ENCODE peak calls at places on chromosomes 5 and 9, in six cellular contexts. W, H, A, Y, F and B are unnamed samples.
A peak's percentile ranks its signal among the peaks of the same experiment; 100 is the strongest.

GRCh38 chr9:131701789-131702337 is 38.0 kb downstream of the RAPGEF1 start:
- DNase-seq in H (peak; percentile 63), F (no peak), Y (no peak), A (no peak), W (no peak), B (no peak)

GRCh38 chr9:2859776-2860379 is 16.0 kb upstream of the PUM3 start:
- DNase-seq in A (peak; percentile 65), H (peak; percentile 92), F (peak; percentile 39), W (peak; percentile 76), Y (peak; percentile 59), B (peak; percentile 68)

GRCh38 chr9:127283917-127284316 is 19.3 kb downstream of the GARNL3 start:
- DNase-seq in A (peak; percentile 39), F (no peak), Y (peak; percentile 20), W (peak; percentile 62), H (peak; percentile 62), B (peak; percentile 21)

GRCh38 chr5:90022711-90023053 is 386.9 kb downstream of the CETN3 start:
- DNase-seq in Y (no peak), H (no peak), F (no peak), A (no peak), W (no peak), B (no peak)

GRCh38 chr5:1446602-1447343 is 1.5 kb upstream of the SLC6A3 start:
- DNase-seq in Y (no peak), W (no peak), H (peak; percentile 38), A (no peak), F (no peak), B (no peak)

GRCh38 chr9:68551191-68551590 is 10.5 kb upstream of the TMEM252 start:
- DNase-seq in H (no peak), F (no peak), W (no peak), A (peak; percentile 46), Y (no peak), B (peak; percentile 78)

GRCh38 chr9:75185585-75186170 is 97.4 kb downstream of the OSTF1 start:
- DNase-seq in A (peak; percentile 27), H (peak; percentile 84), Y (peak; percentile 41), F (no peak), W (peak; percentile 52), B (peak; percentile 65)

GRCh38 chr9:137241490-137242328 is 622 bp downstream of the TUBB4B start:
- DNase-seq in A (peak; percentile 58), Y (peak; percentile 18), H (peak; percentile 68), W (peak; percentile 89), F (no peak), B (peak; percentile 71)

GRCh38 chr5:179906795-179907569 is 715 bp downstream of the TBC1D9B start:
- DNase-seq in H (peak; percentile 73), Y (peak; percentile 26), F (no peak), W (peak; percentile 60), A (peak; percentile 7), B (peak; percentile 54)

GRCh38 chr5:97102010-97102470 is 40.4 kb downstream of the LIX1 start:
- DNase-seq in W (no peak), F (no peak), Y (no peak), A (no peak), H (peak; percentile 75), B (no peak)

GRCh38 chr5:76601470-76601869 is 21.7 kb downstream of the F2RL2 start:
- DNase-seq in Y (peak; percentile 78), A (peak; percentile 69), H (no peak), W (peak; percentile 82), F (peak; percentile 48), B (peak; percentile 31)

GRCh38 chr5:68423154-68423811 is 207.7 kb downstream of the PIK3R1 start:
- DNase-seq in H (no peak), Y (no peak), F (no peak), A (no peak), W (peak; percentile 44), B (peak; percentile 38)

GRCh38 chr9:129182122-129182521 is 4.1 kb upstream of the IER5L start:
- DNase-seq in W (no peak), F (no peak), A (no peak), H (no peak), Y (no peak), B (peak; percentile 69)

GRCh38 chr5:124979174-124979573 is 232.7 kb upstream of the ZNF608 start:
- DNase-seq in Y (no peak), H (peak; percentile 72), F (no peak), A (peak; percentile 49), W (peak; percentile 4), B (no peak)

GRCh38 chr9:34563262-34563661 is 26.3 kb downstream of the CNTFR start:
- DNase-seq in Y (no peak), H (no peak), W (no peak), F (no peak), A (no peak), B (no peak)

GRCh38 chr5:115507682-115508081 is 36.9 kb downstream of the FEM1C start:
- DNase-seq in A (peak; percentile 8), H (no peak), W (peak; percentile 85), Y (no peak), F (no peak), B (no peak)

GRCh38 chr9:77521091-77521490 is 127.0 kb downstream of the GNA14 start:
- DNase-seq in Y (no peak), F (no peak), A (no peak), W (no peak), H (no peak), B (no peak)

GRCh38 chr9:7782390-7783120 is 17.0 kb downstream of the DMAC1 start:
- DNase-seq in Y (no peak), A (no peak), W (no peak), F (no peak), H (no peak), B (no peak)

GRCh38 chr9:7967851-7968250 is 168.3 kb upstream of the DMAC1 start:
- DNase-seq in H (peak; percentile 53), W (no peak), Y (no peak), F (no peak), A (peak; percentile 2), B (peak; percentile 64)

GRCh38 chr9:124480621-124480981 is 26.6 kb downstream of the NR5A1 start:
- DNase-seq in W (peak; percentile 48), Y (peak; percentile 14), F (no peak), A (peak; percentile 22), H (peak; percentile 91), B (no peak)

GRCh38 chr9:108813951-108814601 is 41.7 kb downstream of the ACTL7B start:
- DNase-seq in F (no peak), Y (peak; percentile 75), W (peak; percentile 77), A (peak; percentile 82), H (peak; percentile 51), B (no peak)

GRCh38 chr9:12889402-12890106 is 114.7 kb downstream of the LURAP1L start:
- DNase-seq in H (no peak), Y (no peak), W (no peak), A (no peak), F (no peak), B (no peak)

GRCh38 chr5:7926296-7926695 is 57.3 kb downstream of the MTRR start:
- DNase-seq in A (peak; percentile 19), Y (no peak), W (peak; percentile 97), H (no peak), F (no peak), B (no peak)

GRCh38 chr5:135718151-135718550 is 116.3 kb upstream of the SLC25A48 start:
- DNase-seq in F (no peak), A (peak; percentile 24), W (peak; percentile 80), Y (no peak), H (no peak), B (no peak)

GRCh38 chr5:134464988-134465855 is 53.5 kb upstream of the CDKN2AIPNL start:
- DNase-seq in A (no peak), W (no peak), Y (no peak), H (peak; percentile 51), F (peak; percentile 24), B (peak; percentile 32)

GRCh38 chr9:137031904-137032639 is at the start of gene FUT7:
- DNase-seq in A (no peak), F (no peak), H (no peak), W (no peak), Y (no peak), B (peak; percentile 34)

GRCh38 chr5:158777647-158778368 is 321.9 kb downstream of the EBF1 start:
- DNase-seq in H (no peak), W (peak; percentile 20), A (no peak), Y (no peak), F (no peak), B (no peak)

GRCh38 chr5:15300141-15300540 is 199.8 kb upstream of the FBXL7 start:
- DNase-seq in A (no peak), H (peak; percentile 43), F (no peak), Y (no peak), W (no peak), B (no peak)

GRCh38 chr5:163135849-163136248 is 301.5 kb upstream of the CCNG1 start:
- DNase-seq in Y (no peak), A (no peak), W (no peak), F (no peak), H (no peak), B (no peak)

GRCh38 chr5:23269981-23270380 is 237.4 kb upstream of the PRDM9 start:
- DNase-seq in A (peak; percentile 82), W (peak; percentile 40), Y (no peak), H (no peak), F (no peak), B (no peak)
- H3K9ac ChIP-seq in A (no peak overlapping the region), W (no peak overlapping the region), Y (no peak overlapping the region), H (no peak overlapping the region), F (no peak overlapping the region), B (no peak overlapping the region)

DNA sequence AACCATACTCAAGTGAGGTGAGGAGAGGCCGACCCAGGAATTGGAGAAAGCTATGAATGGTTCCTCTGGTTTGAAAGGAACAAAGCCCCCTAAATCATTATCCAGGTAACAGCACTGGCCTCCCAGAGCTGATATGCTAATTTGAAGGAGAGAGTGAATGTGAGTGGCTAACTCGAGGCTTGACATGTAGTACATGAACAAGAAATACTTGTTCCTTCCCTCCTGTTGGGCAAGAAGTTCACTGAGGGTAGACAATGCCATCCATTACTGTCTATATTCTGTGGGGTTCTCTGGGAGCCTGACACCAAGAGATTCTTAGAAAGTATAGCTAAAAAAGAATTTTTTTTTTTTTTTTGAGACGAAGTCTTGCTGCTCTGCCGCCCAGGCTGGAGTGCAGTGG is 32.5 kb upstream of the ZNF354A start:
- DNase-seq in F (no peak), Y (no peak), W (no peak), H (no peak), A (no peak), B (no peak)
- H3K4me3 ChIP-seq in F (no peak overlapping the region), Y (no peak overlapping the region), W (no peak overlapping the region), H (no peak overlapping the region), A (no peak overlapping the region), B (no peak overlapping the region)

DNA sequence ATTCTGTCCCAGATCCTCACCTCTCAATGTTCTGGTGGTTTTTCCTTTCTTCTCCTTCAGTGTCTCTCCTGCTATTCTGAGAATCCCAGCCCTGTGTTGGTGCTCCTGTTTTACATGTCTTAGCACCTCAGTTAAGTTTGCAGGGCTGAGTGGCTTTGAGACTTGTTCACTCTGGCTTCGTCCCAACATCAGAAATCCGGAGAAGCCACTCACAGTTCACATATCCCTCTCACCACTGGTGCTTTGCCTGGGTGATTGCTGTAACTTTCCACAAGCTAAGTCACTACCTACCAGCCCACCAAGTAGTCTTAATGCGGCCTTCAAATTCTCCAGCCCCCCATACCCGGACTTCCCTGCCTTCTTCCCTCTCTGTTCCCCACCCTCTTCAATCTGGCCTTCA is 40.2 kb downstream of the CYFIP2 start:
- DNase-seq in W (no peak), Y (no peak), H (no peak), F (no peak), A (no peak), B (no peak)
- H3K36me3 ChIP-seq in W (no peaks in the 10 kb centered on the region), Y (no peaks in the 10 kb centered on the region), H (no peaks in the 10 kb centered on the region), F (no peaks in the 10 kb centered on the region), A (no peaks in the 10 kb centered on the region), B (no peaks in the 10 kb centered on the region)

DNA sequence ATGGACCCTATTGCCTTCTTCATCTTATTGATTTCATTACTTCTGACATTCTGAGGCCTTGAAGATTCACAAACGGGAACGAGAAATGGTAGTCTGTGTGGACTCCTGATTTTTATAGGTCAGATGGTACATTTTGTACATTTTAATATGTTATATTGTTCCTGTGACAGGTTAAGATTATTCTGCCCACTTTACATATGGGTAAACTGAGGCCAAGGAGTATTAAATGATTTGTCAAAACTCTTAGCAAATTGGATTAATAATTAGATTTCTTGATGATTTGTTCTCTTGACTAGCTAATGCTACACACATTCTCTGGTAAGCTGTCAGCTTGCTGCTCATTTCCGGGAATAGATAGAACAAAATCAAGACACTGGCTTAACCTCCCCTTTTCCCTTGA is 1.9 kb downstream of the FAM53C start:
- DNase-seq in Y (no peak), F (no peak), H (no peak), A (no peak), W (no peak), B (no peak)
- H3K9ac ChIP-seq in Y (no peak overlapping the region), F (no peak overlapping the region), H (no peak overlapping the region), A (no peak overlapping the region), W (peak overlapping the region; percentile 95), B (no peak overlapping the region)